ENCODE peak calls at places on chromosome 11, in eight cellular contexts. One of them, this sample, is unnamed.

GRCh38 chr11:57647368-57647767 is 2.3 kb downstream of the YPEL4 start:
- DNase-seq in GM23338: peak; percentile 59
- DNase-seq in IMR-90: no peak
- DNase-seq in HCT116: no peak
- DNase-seq in spleen: no peak
- DNase-seq in adrenal gland: no peak
- DNase-seq in lung: no peak
- DNase-seq in SK-N-SH: peak; percentile 46
- DNase-seq in this sample: no peak

GRCh38 chr11:94968334-94968958 is 4.9 kb downstream of the CWC15 start:
- DNase-seq in GM23338: peak; percentile 18
- DNase-seq in IMR-90: peak; percentile 60
- DNase-seq in spleen: no peak
- DNase-seq in lung: no peak
- DNase-seq in adrenal gland: no peak
- DNase-seq in SK-N-SH: peak; percentile 34
- DNase-seq in HCT116: no peak
- DNase-seq in this sample: no peak

GRCh38 chr11:115678942-115679341 is 174.7 kb upstream of the CADM1 start:
- DNase-seq in adrenal gland: no peak
- DNase-seq in IMR-90: no peak
- DNase-seq in GM23338: peak; percentile 79
- DNase-seq in HCT116: no peak
- DNase-seq in SK-N-SH: no peak
- DNase-seq in spleen: no peak
- DNase-seq in lung: no peak
- DNase-seq in this sample: peak; percentile 77

GRCh38 chr11:65653229-65654225 is 9.2 kb downstream of the RELA start:
- DNase-seq in GM23338: no peak
- DNase-seq in lung: peak; percentile 54
- DNase-seq in adrenal gland: peak; percentile 40
- DNase-seq in HCT116: no peak
- DNase-seq in SK-N-SH: no peak
- DNase-seq in IMR-90: no peak
- DNase-seq in spleen: peak; percentile 59
- DNase-seq in this sample: no peak

GRCh38 chr11:117356126-117356761 is 28.6 kb downstream of the CEP164 start:
- DNase-seq in lung: no peak
- DNase-seq in SK-N-SH: no peak
- DNase-seq in spleen: peak; percentile 63
- DNase-seq in IMR-90: no peak
- DNase-seq in GM23338: no peak
- DNase-seq in adrenal gland: no peak
- DNase-seq in HCT116: no peak
- DNase-seq in this sample: no peak

GRCh38 chr11:17135934-17136683 is 58.6 kb upstream of the RPS13 start:
- DNase-seq in HCT116: no peak
- DNase-seq in adrenal gland: no peak
- DNase-seq in SK-N-SH: no peak
- DNase-seq in lung: no peak
- DNase-seq in GM23338: no peak
- DNase-seq in IMR-90: no peak
- DNase-seq in spleen: no peak
- DNase-seq in this sample: no peak

GRCh38 chr11:101428918-101429317 is 154.9 kb downstream of the TRPC6 start:
- DNase-seq in adrenal gland: no peak
- DNase-seq in spleen: no peak
- DNase-seq in GM23338: peak; percentile 74
- DNase-seq in lung: no peak
- DNase-seq in SK-N-SH: no peak
- DNase-seq in HCT116: peak; percentile 29
- DNase-seq in IMR-90: peak; percentile 54
- DNase-seq in this sample: no peak

GRCh38 chr11:393219-394033 is 583 bp upstream of the PKP3 start:
- DNase-seq in spleen: no peak
- DNase-seq in lung: no peak
- DNase-seq in adrenal gland: no peak
- DNase-seq in IMR-90: peak; percentile 78
- DNase-seq in SK-N-SH: no peak
- DNase-seq in GM23338: no peak
- DNase-seq in HCT116: peak; percentile 57
- DNase-seq in this sample: no peak

GRCh38 chr11:250740-251299 is 14.0 kb downstream of the PSMD13 start:
- DNase-seq in GM23338: peak; percentile 85
- DNase-seq in SK-N-SH: peak; percentile 66
- DNase-seq in HCT116: no peak
- DNase-seq in adrenal gland: peak; percentile 33
- DNase-seq in lung: peak; percentile 67
- DNase-seq in IMR-90: peak; percentile 42
- DNase-seq in spleen: peak; percentile 89
- DNase-seq in this sample: peak; percentile 33

GRCh38 chr11:76642341-76642740 is 28.2 kb downstream of the LRRC32 start:
- DNase-seq in HCT116: no peak
- DNase-seq in GM23338: no peak
- DNase-seq in SK-N-SH: no peak
- DNase-seq in IMR-90: no peak
- DNase-seq in spleen: no peak
- DNase-seq in adrenal gland: peak; percentile 8
- DNase-seq in lung: no peak
- DNase-seq in this sample: no peak

GRCh38 chr11:68927280-68928107 is 23.8 kb downstream of the IGHMBP2 start:
- DNase-seq in adrenal gland: no peak
- DNase-seq in IMR-90: peak; percentile 36
- DNase-seq in lung: no peak
- DNase-seq in SK-N-SH: no peak
- DNase-seq in GM23338: no peak
- DNase-seq in HCT116: no peak
- DNase-seq in spleen: peak; percentile 71
- DNase-seq in this sample: no peak

GRCh38 chr11:76798202-76798581 is 15.0 kb downstream of the TSKU start:
- DNase-seq in spleen: peak; percentile 56
- DNase-seq in SK-N-SH: no peak
- DNase-seq in adrenal gland: no peak
- DNase-seq in HCT116: no peak
- DNase-seq in IMR-90: no peak
- DNase-seq in lung: peak; percentile 22
- DNase-seq in GM23338: no peak
- DNase-seq in this sample: no peak

GRCh38 chr11:126900349-126900748 is 100.2 kb downstream of the KIRREL3 start:
- DNase-seq in IMR-90: no peak
- DNase-seq in lung: no peak
- DNase-seq in GM23338: no peak
- DNase-seq in adrenal gland: no peak
- DNase-seq in SK-N-SH: no peak
- DNase-seq in HCT116: no peak
- DNase-seq in spleen: no peak
- DNase-seq in this sample: no peak

GRCh38 chr11:35875466-35875865 is 68.4 kb upstream of the LDLRAD3 start:
- DNase-seq in adrenal gland: no peak
- DNase-seq in HCT116: no peak
- DNase-seq in IMR-90: no peak
- DNase-seq in spleen: no peak
- DNase-seq in GM23338: no peak
- DNase-seq in SK-N-SH: no peak
- DNase-seq in lung: no peak
- DNase-seq in this sample: no peak

GRCh38 chr11:57493507-57494503 is 21.7 kb downstream of the SLC43A1 start:
- DNase-seq in HCT116: peak; percentile 73
- DNase-seq in lung: peak; percentile 74
- DNase-seq in spleen: peak; percentile 90
- DNase-seq in SK-N-SH: peak; percentile 78
- DNase-seq in IMR-90: peak; percentile 17
- DNase-seq in GM23338: peak; percentile 97
- DNase-seq in adrenal gland: no peak
- DNase-seq in this sample: peak; percentile 41

GRCh38 chr11:11915625-11916024 is 73.9 kb downstream of the USP47 start:
- DNase-seq in adrenal gland: no peak
- DNase-seq in SK-N-SH: no peak
- DNase-seq in lung: no peak
- DNase-seq in GM23338: no peak
- DNase-seq in HCT116: no peak
- DNase-seq in spleen: no peak
- DNase-seq in IMR-90: no peak
- DNase-seq in this sample: no peak
- H3K4me3 ChIP-seq in adrenal gland: no peak overlapping the region
- H3K4me3 ChIP-seq in SK-N-SH: no peak overlapping the region
- H3K4me3 ChIP-seq in lung: no peak overlapping the region
- H3K4me3 ChIP-seq in GM23338: no peak overlapping the region
- H3K4me3 ChIP-seq in HCT116: no peak overlapping the region
- H3K4me3 ChIP-seq in spleen: no peak overlapping the region
- H3K4me3 ChIP-seq in IMR-90: no peak overlapping the region
- H3K4me3 ChIP-seq in this sample: no peak overlapping the region

DNA sequence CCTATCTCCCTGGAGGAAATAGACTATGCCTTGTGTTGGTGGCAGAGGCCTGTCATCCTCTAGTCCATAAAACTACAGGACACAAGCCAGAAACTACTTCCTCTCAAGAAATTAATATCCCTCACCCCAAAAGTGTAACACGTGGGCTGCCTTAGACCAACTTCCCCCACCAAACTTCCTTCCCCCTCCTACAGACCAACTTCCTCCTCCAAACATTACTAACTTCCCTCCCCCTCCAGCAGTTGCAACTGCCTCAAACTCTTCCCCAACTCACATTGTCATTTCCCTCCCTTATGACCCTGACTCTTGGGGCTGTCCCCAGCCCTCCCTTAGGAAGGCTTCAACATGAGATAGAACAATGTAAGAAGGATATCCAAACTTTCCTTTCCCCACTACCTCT is 6.3 kb downstream of the OR52K2 start:
- DNase-seq in SK-N-SH: no peak
- DNase-seq in spleen: no peak
- DNase-seq in lung: no peak
- DNase-seq in adrenal gland: peak; percentile 49
- DNase-seq in GM23338: no peak
- DNase-seq in HCT116: no peak
- DNase-seq in IMR-90: no peak
- DNase-seq in this sample: no peak
- TF ChIP-seq CTCF in SK-N-SH: no peak
- TF ChIP-seq CTCF in spleen: no peak
- TF ChIP-seq CTCF in lung: no peak
- TF ChIP-seq CTCF in adrenal gland: no peak
- TF ChIP-seq CTCF in GM23338: no peak
- TF ChIP-seq CTCF in HCT116: no peak
- TF ChIP-seq CTCF in IMR-90: no peak
- TF ChIP-seq CTCF in this sample: no peak

GRCh38 chr11:130652671-130653335 is 204.4 kb downstream of the ADAMTS15 start:
- DNase-seq in SK-N-SH: no peak
- DNase-seq in IMR-90: peak; percentile 89
- DNase-seq in lung: peak; percentile 80
- DNase-seq in HCT116: no peak
- DNase-seq in spleen: no peak
- DNase-seq in GM23338: no peak
- DNase-seq in adrenal gland: peak; percentile 61
- DNase-seq in this sample: no peak

GRCh38 chr11:130653838-130654601 is 205.6 kb downstream of the ADAMTS15 start:
- DNase-seq in SK-N-SH: no peak
- DNase-seq in IMR-90: peak; percentile 40
- DNase-seq in GM23338: peak; percentile 14
- DNase-seq in spleen: no peak
- DNase-seq in lung: peak; percentile 88
- DNase-seq in HCT116: no peak
- DNase-seq in adrenal gland: peak; percentile 83
- DNase-seq in this sample: no peak

GRCh38 chr11:130649749-130650275 is 201.4 kb downstream of the ADAMTS15 start:
- DNase-seq in IMR-90: no peak
- DNase-seq in spleen: no peak
- DNase-seq in SK-N-SH: no peak
- DNase-seq in adrenal gland: no peak
- DNase-seq in GM23338: no peak
- DNase-seq in HCT116: no peak
- DNase-seq in lung: no peak
- DNase-seq in this sample: no peak

GRCh38 chr11:130650456-130651068 is 202.1 kb downstream of the ADAMTS15 start:
- DNase-seq in adrenal gland: no peak
- DNase-seq in IMR-90: peak; percentile 59
- DNase-seq in HCT116: no peak
- DNase-seq in SK-N-SH: no peak
- DNase-seq in spleen: no peak
- DNase-seq in GM23338: no peak
- DNase-seq in lung: no peak
- DNase-seq in this sample: no peak

DNA sequence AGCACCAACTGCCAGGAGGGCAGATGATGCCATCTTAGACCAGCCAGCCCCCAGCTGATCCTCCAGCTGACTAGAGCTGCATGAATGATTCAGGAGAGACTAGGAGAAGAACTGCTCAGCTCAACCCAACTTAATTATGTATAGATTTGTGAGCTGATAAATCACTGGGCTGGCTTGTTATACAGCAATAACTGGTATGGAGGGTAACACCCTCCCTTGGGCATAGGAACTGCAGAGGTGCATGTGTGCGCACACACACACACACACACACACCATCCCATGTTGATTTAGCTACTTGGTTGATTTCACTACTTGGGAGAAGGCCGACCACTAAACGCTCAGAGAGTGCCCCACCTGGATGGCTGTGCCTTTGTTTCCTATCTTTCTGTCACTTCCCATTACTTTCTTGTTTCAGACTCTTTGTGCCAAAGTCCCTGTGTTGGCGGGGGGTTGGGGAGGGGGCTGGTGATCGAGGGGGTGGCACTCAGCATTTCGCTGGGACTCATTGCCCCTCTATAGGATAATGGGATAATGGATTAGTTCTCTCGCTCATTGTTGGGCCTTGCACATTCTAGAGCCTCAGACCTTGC is 202.9 kb downstream of the ADAMTS15 start:
- DNase-seq in spleen: no peak
- DNase-seq in IMR-90: no peak
- DNase-seq in SK-N-SH: no peak
- DNase-seq in HCT116: no peak
- DNase-seq in adrenal gland: no peak
- DNase-seq in lung: no peak
- DNase-seq in GM23338: no peak
- DNase-seq in this sample: no peak
- H3K4me1 ChIP-seq in spleen: no peaks in the 10 kb centered on the region
- H3K4me1 ChIP-seq in IMR-90: peaks cover 30% of the 10 kb centered on the region
- H3K4me1 ChIP-seq in SK-N-SH: peaks cover 10% of the 10 kb centered on the region
- H3K4me1 ChIP-seq in HCT116: no peaks in the 10 kb centered on the region
- H3K4me1 ChIP-seq in adrenal gland: no peaks in the 10 kb centered on the region
- H3K4me1 ChIP-seq in lung: peaks cover 12% of the 10 kb centered on the region
- H3K4me1 ChIP-seq in GM23338: peaks cover 10% of the 10 kb centered on the region
- H3K4me1 ChIP-seq in this sample: peaks cover 8% of the 10 kb centered on the region

DNA sequence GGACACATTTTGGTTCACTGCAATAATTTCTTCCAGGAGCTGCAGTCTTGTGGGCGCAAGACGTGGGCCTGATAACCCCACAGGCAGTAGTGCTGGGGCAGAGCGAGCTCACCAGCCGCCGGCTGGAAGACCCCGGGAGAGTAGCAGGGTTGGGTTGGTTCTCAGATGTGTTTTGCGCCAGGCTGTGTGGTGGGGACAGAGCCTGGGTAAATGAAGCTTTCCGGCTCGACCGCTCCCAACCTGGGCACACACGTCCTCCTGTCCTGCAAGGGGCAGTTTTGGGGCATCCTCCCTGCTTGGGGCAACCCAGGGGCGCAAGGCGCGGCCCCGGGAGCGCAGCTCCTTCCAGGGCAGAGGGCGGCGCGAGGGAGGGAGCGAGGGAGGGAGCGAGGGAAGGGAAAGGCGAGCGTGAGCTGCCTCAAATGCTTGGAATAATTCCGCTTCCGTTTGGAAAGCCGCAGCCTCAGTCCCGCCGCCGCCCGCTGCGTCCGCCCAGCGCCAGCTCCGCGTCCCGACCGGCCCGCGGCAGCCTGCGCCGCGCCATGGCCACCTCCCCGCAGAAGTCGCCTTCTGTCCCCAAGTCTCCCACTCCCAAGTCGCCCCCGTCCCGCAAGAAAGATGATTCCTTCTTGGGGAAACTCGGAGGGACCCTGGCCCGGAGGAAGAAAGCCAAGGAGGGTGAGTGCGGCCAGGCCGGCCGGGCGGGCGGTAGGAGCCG is at the start of gene PARVA:
- DNase-seq in HCT116: peak; percentile 15
- DNase-seq in spleen: no peak
- DNase-seq in IMR-90: peak; percentile 81
- DNase-seq in SK-N-SH: no peak
- DNase-seq in GM23338: peak; percentile 96
- DNase-seq in lung: peak; percentile 65
- DNase-seq in adrenal gland: peak; percentile 68
- DNase-seq in this sample: no peak
- H3K4me3 ChIP-seq in HCT116: peak within 1 kb of the TSS; percentile 69
- H3K4me3 ChIP-seq in spleen: peak within 1 kb of the TSS; percentile 12
- H3K4me3 ChIP-seq in IMR-90: peak within 1 kb of the TSS; percentile 96
- H3K4me3 ChIP-seq in SK-N-SH: peak within 1 kb of the TSS; percentile 85
- H3K4me3 ChIP-seq in GM23338: peak within 1 kb of the TSS; percentile 92
- H3K4me3 ChIP-seq in lung: peak within 1 kb of the TSS; percentile 52
- H3K4me3 ChIP-seq in adrenal gland: peak within 1 kb of the TSS; percentile 43
- H3K4me3 ChIP-seq in this sample: peak within 1 kb of the TSS; percentile 44

This sample was measured in BE2C.